ENCODE peak calls at places on chromosome 2, in six cellular contexts. A, X, R, B, K and H are unnamed samples.

GRCh38 chr2:239380831-239381708 is 19.8 kb downstream of the HDAC4 start:
- DNase-seq in R (no peak), K (no peak), A (no peak), X (no peak), B (no peak), H (no peak)

GRCh38 chr2:88181511-88181910 is 11.4 kb downstream of the THNSL2 start:
- DNase-seq in K (no peak), R (no peak), B (no peak), A (no peak), X (no peak), H (no peak)

GRCh38 chr2:240586919-240587800 is 626 bp downstream of the CAPN10 start:
- DNase-seq in K (peak), R (no peak), B (no peak), X (peak), A (peak), H (no peak)

GRCh38 chr2:112645396-112646101 is at the start of gene SLC20A1:
- DNase-seq in B (peak), K (peak), R (peak), A (peak), X (peak), H (peak)

GRCh38 chr2:136653836-136654235 is 111.5 kb upstream of the THSD7B start:
- DNase-seq in B (no peak), X (no peak), A (no peak), K (no peak), R (peak), H (no peak)

GRCh38 chr2:27506587-27506986 is 9.9 kb downstream of the GCKR start:
- DNase-seq in R (no peak), B (no peak), K (no peak), A (no peak), X (no peak), H (no peak)

GRCh38 chr2:98907966-98908905 is 27.8 kb downstream of the CRACDL start:
- DNase-seq in B (no peak), R (peak), X (peak), K (no peak), A (peak), H (no peak)

GRCh38 chr2:226020179-226020578 is 620.7 kb downstream of the NYAP2 start:
- DNase-seq in X (no peak), A (no peak), R (no peak), B (no peak), K (no peak), H (no peak)

GRCh38 chr2:121479882-121480522 is 50.7 kb upstream of the RNU4ATAC start:
- DNase-seq in K (peak), A (no peak), X (no peak), B (peak), R (no peak), H (no peak)

GRCh38 chr2:196927318-196928225 is 1.1 kb upstream of the PGAP1 start:
- DNase-seq in A (peak), R (no peak), X (peak), B (peak), K (peak), H (no peak)

GRCh38 chr2:218569038-218569431 is 396 bp downstream of the CNOT9 start:
- DNase-seq in K (peak), B (peak), X (peak), R (peak), A (no peak), H (peak)

GRCh38 chr2:28545590-28546195 is 49.8 kb downstream of the PLB1 start:
- DNase-seq in A (no peak), K (no peak), X (no peak), R (peak), B (no peak), H (no peak)

GRCh38 chr2:159925975-159926374 is 128.0 kb upstream of the CD302 start:
- DNase-seq in B (no peak), K (no peak), R (no peak), X (no peak), A (no peak), H (no peak)

GRCh38 chr2:45729753-45730512 is 78.5 kb downstream of the PRKCE start:
- DNase-seq in A (no peak), K (no peak), B (no peak), R (no peak), X (no peak), H (no peak)

GRCh38 chr2:12554235-12555011 is 162.3 kb upstream of the TRIB2 start:
- DNase-seq in X (no peak), B (no peak), A (no peak), K (no peak), R (no peak), H (no peak)